ENCODE peak calls at places on chromosome 10, in five cellular contexts. I is WTC11, S is HepG2, C is A549, B is K562. T is an unnamed sample.
A peak's percentile ranks its signal among the peaks of the same experiment; 100 is the strongest.

GRCh38 chr10:15395912-15396311 is 24.8 kb upstream of the FAM171A1 start:
- DNase-seq in I (no peak), S (peak; percentile 14), C (no peak), B (no peak), T (no peak)

GRCh38 chr10:6140141-6140841 is 51.5 kb downstream of the RBM17 start:
- DNase-seq in I (no peak), S (no peak), C (no peak), B (no peak), T (no peak)

GRCh38 chr10:32795598-32796183 is 162.3 kb downstream of the ITGB1 start:
- DNase-seq in I (no peak), S (peak; percentile 13), C (peak; percentile 24), B (peak; percentile 15), T (peak; percentile 4)

GRCh38 chr10:7580520-7580919 is 86.2 kb downstream of the ITIH5 start:
- DNase-seq in I (no peak), S (no peak), C (no peak), B (no peak), T (no peak)

GRCh38 chr10:130416334-130416950 is 280.3 kb downstream of the GLRX3 start:
- DNase-seq in I (no peak), S (no peak), C (no peak), B (no peak), T (no peak)

GRCh38 chr10:119313645-119314044 is 106.3 kb downstream of the GRK5 start:
- DNase-seq in I (no peak), S (no peak), C (no peak), B (no peak), T (peak; percentile 78)

GRCh38 chr10:6068422-6068821 is 6.3 kb upstream of the IL2RA start:
- DNase-seq in I (no peak), S (no peak), C (no peak), B (no peak), T (no peak)

GRCh38 chr10:47245731-47246350 is 54.2 kb upstream of the GDF10 start:
- DNase-seq in I (no peak), S (no peak), C (no peak), B (no peak), T (no peak)

GRCh38 chr10:28781296-28781695 is 104.0 kb downstream of the BAMBI start:
- DNase-seq in I (no peak), S (no peak), C (no peak), B (no peak), T (no peak)

GRCh38 chr10:97713828-97714400 is 384 bp downstream of the MARVELD1 start:
- DNase-seq in I (peak; percentile 67), S (no peak), C (peak; percentile 82), B (peak; percentile 72), T (no peak)

GRCh38 chr10:100735345-100736143 is 9.8 kb upstream of the PAX2 start:
- DNase-seq in I (peak; percentile 50), S (no peak), C (no peak), B (no peak), T (no peak)

GRCh38 chr10:514137-514671 is 175.3 kb downstream of the DIP2C start:
- DNase-seq in I (no peak), S (peak; percentile 70), C (no peak), B (no peak), T (no peak)

GRCh38 chr10:119634219-119634544 is 17.0 kb upstream of the BAG3 start:
- DNase-seq in I (no peak), S (no peak), C (no peak), B (no peak), T (no peak)

GRCh38 chr10:22544325-22545068 is 169.9 kb downstream of the PIP4K2A start:
- DNase-seq in I (no peak), S (no peak), C (no peak), B (no peak), T (no peak)

DNA sequence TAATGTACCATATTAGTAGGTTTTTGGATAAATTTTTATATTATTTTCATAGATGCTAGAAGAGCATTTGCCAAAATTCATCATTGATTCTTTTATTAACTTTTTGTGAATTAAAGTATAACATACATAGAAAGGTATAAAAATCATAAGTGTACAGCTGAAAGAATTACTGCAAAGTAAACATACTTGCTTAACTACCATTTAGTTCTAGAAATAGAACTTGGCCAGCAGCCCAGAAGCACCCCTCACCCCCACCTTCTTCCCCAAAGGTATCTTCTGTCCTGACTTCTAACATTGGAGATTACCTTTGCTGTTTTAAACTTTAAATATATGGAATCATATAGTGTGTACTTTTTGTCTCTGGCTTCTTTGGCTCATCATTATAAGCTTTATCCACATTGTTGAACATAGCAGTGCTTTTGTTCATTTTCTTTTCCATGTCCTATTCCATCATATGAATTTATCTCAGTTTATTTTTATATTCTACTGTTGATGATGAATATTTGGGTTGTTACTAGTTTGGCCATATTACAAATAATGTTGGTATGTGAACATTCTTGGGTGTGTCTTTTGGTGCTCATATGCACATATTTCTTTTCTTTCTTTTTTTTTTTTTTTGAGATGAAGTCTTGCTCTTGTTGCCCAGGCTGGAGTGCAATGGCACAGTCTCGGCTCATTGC is 142.8 kb downstream of the ADK start:
- DNase-seq in I (no peak), S (no peak), C (no peak), B (no peak), T (no peak)
- TF ChIP-seq ESRRA in I (no peak), S (no peak), C (no peak), B (no peak), T (no peak)

GRCh38 chr10:14386202-14386593 is 55.5 kb upstream of the FRMD4A start:
- DNase-seq in I (no peak), S (no peak), C (no peak), B (no peak), T (no peak)
- TF ChIP-seq ESRRA in I (no peak), S (no peak), C (no peak), B (no peak), T (no peak)

GRCh38 chr10:35848412-35848811 is 206.3 kb upstream of the FZD8 start:
- DNase-seq in I (no peak), S (no peak), C (no peak), B (no peak), T (no peak)

GRCh38 chr10:35838080-35838479 is 196.0 kb upstream of the FZD8 start:
- DNase-seq in I (no peak), S (no peak), C (no peak), B (no peak), T (no peak)

DNA sequence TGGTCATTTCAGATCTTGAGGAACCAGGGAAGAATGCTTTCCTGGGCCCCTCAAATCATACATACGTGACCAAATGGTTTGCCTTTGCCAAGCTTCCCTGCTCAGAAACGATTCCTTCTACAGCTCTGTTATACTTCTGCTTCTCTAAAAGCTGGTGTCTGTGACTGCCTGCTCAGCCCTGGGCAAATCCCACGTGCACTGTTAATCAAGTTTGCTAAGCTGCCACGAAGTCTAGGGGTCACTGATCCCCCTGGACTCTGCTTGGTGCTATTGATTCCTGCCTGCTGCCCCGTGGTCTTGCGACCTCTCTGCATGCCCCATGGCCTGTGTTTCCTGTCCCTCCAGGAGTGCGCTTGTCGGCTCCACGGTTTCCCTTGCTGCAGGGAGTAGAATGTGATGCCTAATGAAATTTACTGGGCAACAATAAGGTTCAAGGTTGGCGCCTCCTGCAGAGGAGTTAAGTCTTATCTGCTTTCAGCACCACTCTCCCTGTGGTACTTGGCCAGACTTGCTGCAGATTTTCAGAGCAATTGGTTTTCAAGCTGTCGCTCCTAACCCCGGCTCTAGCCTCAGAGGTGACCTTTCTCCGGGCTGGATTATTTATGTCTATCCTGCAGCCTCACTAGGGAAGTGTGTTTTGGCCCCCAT is 201.6 kb upstream of the FZD8 start:
- DNase-seq in I (peak; percentile 12), S (no peak), C (no peak), B (no peak), T (no peak)
- TF ChIP-seq ESRRA in I (no peak), S (no peak), C (no peak), B (no peak), T (no peak)

DNA sequence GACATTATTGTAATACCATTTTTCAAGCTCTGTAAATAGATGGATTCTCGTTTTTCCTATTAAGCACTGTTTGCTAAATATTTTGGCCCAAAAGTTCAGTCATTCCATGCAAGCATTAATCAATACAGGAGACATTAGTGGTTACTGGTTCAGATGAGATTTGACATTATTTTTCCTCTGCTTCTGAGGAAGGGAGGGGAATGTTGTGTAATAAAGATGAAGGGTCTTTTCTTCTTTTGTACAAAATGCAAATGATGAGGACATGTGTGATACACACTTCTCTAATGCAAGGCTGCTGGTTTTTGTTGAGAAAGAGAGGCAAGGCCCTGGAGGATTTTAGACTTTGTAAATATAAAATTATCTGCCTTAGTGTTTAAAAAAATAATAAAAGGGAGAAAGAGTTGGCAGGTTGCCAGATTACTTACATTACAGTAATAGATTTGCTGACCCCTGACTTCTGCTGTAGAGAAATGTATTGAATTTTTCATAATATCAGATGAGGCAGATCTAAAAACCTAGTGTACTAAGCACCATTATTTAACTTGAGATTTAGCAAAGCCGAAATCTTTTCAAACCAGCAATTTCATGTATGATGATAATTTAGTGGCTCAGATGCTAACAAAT is 179.9 kb downstream of the ARID5B start:
- DNase-seq in I (no peak), S (no peak), C (no peak), B (no peak), T (no peak)
- TF ChIP-seq ESRRA in I (no peak), S (no peak), C (no peak), B (no peak), T (no peak)

T was measured in GM12878.